ENCODE peak calls at places on chromosomes 11 and 22, in ten cellular contexts. M, N, Z, W, F, C, V, S, E and Q are unnamed samples.
A peak's percentile ranks its signal among the peaks of the same experiment; 100 is the strongest.

GRCh38 chr11:66112041-66112491 is 42.0 kb downstream of the PACS1 start:
- DNase-seq in E (no peak), F (no peak), M (no peak), V (peak; percentile 23), C (no peak), W (peak; percentile 48), Z (no peak), S (no peak), N (no peak), Q (no peak)

GRCh38 chr11:3120071-3120792 is 44.9 kb downstream of the OSBPL5 start:
- DNase-seq in S (no peak), Z (no peak), C (no peak), N (no peak), V (no peak), M (no peak), E (peak; percentile 63), F (peak; percentile 46), W (no peak), Q (no peak)

GRCh38 chr22:27719535-27720227 is 81.9 kb downstream of the MN1 start:
- DNase-seq in N (no peak), Z (no peak), E (peak; percentile 93), W (peak; percentile 72), C (no peak), M (no peak), S (no peak), F (no peak), V (peak; percentile 39), Q (peak; percentile 100)

GRCh38 chr11:1870721-1871466 is 18.0 kb downstream of the LSP1 start:
- DNase-seq in N (no peak), M (no peak), W (no peak), F (peak; percentile 74), V (no peak), Z (no peak), S (no peak), E (no peak), C (no peak), Q (no peak)

GRCh38 chr11:134386945-134387344 is 25.1 kb downstream of the B3GAT1 start:
- DNase-seq in W (no peak), C (no peak), N (no peak), V (no peak), S (no peak), Z (no peak), F (no peak), M (no peak), E (no peak), Q (no peak)

GRCh38 chr22:47574551-47574950 is 812.1 kb downstream of the TBC1D22A start:
- DNase-seq in S (no peak), Z (no peak), F (no peak), N (no peak), W (no peak), M (no peak), V (no peak), E (no peak), C (no peak), Q (no peak)

GRCh38 chr11:35554491-35555237 is 29.2 kb upstream of the PAMR1 start:
- DNase-seq in M (no peak), F (no peak), W (no peak), Z (no peak), S (no peak), N (no peak), V (peak; percentile 23), C (no peak), E (no peak), Q (no peak)

GRCh38 chr22:50314081-50314454 is 6.6 kb upstream of the PLXNB2 start:
- DNase-seq in S (no peak), F (no peak), C (no peak), N (no peak), V (no peak), W (no peak), M (no peak), Z (no peak), E (no peak), Q (no peak)

GRCh38 chr11:2377511-2378443 is 667 bp downstream of the CD81 start:
- DNase-seq in M (peak; percentile 25), S (no peak), C (no peak), E (no peak), W (peak; percentile 57), Z (no peak), F (peak; percentile 83), N (peak; percentile 61), V (peak; percentile 54), Q (no peak)

GRCh38 chr11:776459-777287 is 614 bp downstream of the GATD1 start:
- DNase-seq in Z (no peak), M (no peak), W (peak; percentile 83), S (no peak), E (peak; percentile 51), F (peak; percentile 58), V (no peak), C (no peak), N (peak; percentile 46), Q (no peak)

GRCh38 chr22:50691521-50691920 is 18.9 kb downstream of the SHANK3 start:
- DNase-seq in N (peak; percentile 55), M (peak; percentile 33), E (no peak), W (peak; percentile 9), C (no peak), S (no peak), F (peak; percentile 24), Z (no peak), V (no peak), Q (no peak)

GRCh38 chr11:34459507-34460162 is 20.9 kb downstream of the CAT start:
- DNase-seq in W (no peak), E (no peak), M (no peak), S (no peak), C (no peak), F (no peak), Z (no peak), V (no peak), N (no peak), Q (no peak)
- H3K27ac ChIP-seq in W (no peak overlapping the region), E (no peak overlapping the region), M (no peak overlapping the region), S (no peak overlapping the region), C (no peak overlapping the region), F (no peak overlapping the region), Z (no peak overlapping the region), V (no peak overlapping the region), N (no peak overlapping the region), Q (no peak overlapping the region)

GRCh38 chr11:13681470-13681869 is 13.0 kb downstream of the FAR1 start:
- DNase-seq in S (no peak), Z (no peak), M (no peak), C (no peak), N (no peak), E (no peak), V (no peak), W (no peak), F (no peak), Q (no peak)

GRCh38 chr11:13682212-13682611 is 13.7 kb downstream of the FAR1 start:
- DNase-seq in M (no peak), W (no peak), F (no peak), S (no peak), E (no peak), Z (no peak), V (no peak), C (no peak), N (no peak), Q (no peak)

GRCh38 chr11:13685461-13686108 is 17.1 kb downstream of the FAR1 start:
- DNase-seq in F (no peak), S (no peak), W (no peak), C (no peak), E (no peak), N (no peak), M (no peak), V (peak; percentile 28), Z (no peak), Q (no peak)

GRCh38 chr11:13679768-13680167 is 11.3 kb downstream of the FAR1 start:
- DNase-seq in C (no peak), V (no peak), N (no peak), M (no peak), S (no peak), F (no peak), W (no peak), E (no peak), Z (no peak), Q (no peak)

DNA sequence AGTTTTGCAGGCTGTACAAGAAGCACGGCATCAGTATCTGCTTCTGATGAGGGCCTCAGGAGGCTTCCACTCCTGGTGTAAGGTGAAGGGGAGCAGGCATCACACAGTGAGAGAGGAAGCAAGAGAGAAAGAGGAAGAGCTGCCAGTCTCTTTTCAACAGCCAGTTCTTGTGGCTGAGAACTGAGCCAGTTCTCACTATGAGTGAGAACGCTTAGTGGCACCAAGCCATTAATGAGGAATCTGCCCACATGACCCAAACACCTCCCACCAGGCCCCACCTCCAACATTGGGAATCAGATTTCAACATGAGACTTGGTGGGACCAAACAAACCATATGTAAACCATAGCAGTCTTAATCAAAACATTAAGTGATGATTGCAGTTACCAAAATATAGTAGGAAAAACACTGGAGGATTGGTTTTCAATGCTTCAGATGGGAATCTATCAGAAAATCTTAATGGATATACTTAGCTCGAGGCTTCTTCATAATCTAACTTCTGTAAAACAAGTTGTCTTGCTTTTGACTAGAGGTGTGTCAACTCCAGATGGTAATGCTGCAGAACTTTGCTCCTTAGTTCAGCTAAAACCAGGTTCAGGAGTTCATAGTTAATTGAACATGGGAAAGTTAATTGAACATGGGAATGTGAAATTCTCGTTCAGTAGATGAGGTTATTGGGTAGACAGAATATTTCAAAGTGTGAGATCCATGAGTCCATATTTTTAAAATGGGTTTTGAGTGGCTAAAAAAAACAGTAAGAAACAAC is 12.2 kb downstream of the FAR1 start:
- DNase-seq in E (no peak), W (no peak), C (no peak), N (no peak), S (no peak), M (no peak), F (no peak), Z (no peak), V (peak; percentile 12), Q (no peak)
- H3K27ac ChIP-seq in E (no peak overlapping the region), W (no peak overlapping the region), C (no peak overlapping the region), N (no peak overlapping the region), S (no peak overlapping the region), M (no peak overlapping the region), F (no peak overlapping the region), Z (no peak overlapping the region), V (no peak overlapping the region), Q (no peak overlapping the region)

DNA sequence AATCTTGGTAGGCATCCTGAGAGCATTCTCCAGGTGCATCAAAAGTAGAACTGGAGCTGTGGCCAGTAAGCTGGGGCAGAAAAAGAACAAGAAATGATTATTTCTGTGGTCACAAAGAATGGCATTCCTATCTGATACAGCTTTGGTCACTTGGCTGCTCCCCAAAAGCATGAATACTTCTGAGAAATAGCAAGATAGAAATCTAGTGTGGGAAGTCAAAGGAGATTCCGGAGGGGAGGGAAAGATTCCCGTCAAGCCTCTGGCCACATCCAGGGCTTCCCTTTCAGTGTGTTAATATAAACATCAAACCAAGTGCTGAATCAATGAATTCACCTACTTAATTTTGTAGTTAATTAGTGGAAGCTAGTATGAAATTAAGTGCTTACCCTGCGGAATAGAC is 1185.4 kb downstream of the LRRC4C start:
- DNase-seq in Z (no peak), C (no peak), F (no peak), W (no peak), S (no peak), N (no peak), M (no peak), E (no peak), V (peak; percentile 97), Q (no peak)
- H3K27ac ChIP-seq in Z (no peak overlapping the region), C (no peak overlapping the region), F (no peak overlapping the region), W (no peak overlapping the region), S (no peak overlapping the region), N (no peak overlapping the region), M (no peak overlapping the region), E (no peak overlapping the region), V (no peak overlapping the region), Q (no peak overlapping the region)

DNA sequence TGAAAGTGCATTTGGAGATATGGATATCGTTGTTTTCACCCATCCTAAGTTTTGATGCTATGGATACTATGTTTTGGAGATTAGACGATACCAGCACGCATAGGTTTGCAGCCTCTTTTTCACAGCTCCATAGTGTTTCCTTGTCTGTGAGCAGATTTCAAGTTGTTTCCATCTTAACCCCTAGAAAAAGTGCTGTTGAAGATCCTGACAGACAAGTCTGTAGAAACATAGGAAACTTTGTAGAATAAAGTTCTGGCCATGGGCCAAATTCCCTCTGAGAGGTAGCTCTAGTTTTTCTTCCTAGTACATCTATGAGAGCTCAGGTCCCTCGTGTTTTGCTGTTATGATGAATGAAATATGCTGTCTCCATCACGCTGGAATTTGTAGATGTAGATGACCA is 32.4 kb downstream of the ST3GAL4 start:
- DNase-seq in W (no peak), V (no peak), F (no peak), M (no peak), Z (no peak), C (no peak), E (no peak), N (no peak), S (no peak), Q (no peak)
- H3K27ac ChIP-seq in W (no peak overlapping the region), V (no peak overlapping the region), F (no peak overlapping the region), M (no peak overlapping the region), Z (no peak overlapping the region), C (no peak overlapping the region), E (peak overlapping the region; percentile 65), N (no peak overlapping the region), S (no peak overlapping the region), Q (no peak overlapping the region)